ENCODE peak calls at places on chromosomes 12 and 14, in five cellular contexts. V, N, D, F and O are unnamed samples.
A peak's percentile ranks its signal among the peaks of the same experiment; 100 is the strongest.

GRCh38 chr12:28027328-28027727 is 54.8 kb upstream of the PTHLH start:
- DNase-seq in V (no peak), N (no peak), D (peak; percentile 44), F (no peak), O (no peak)

GRCh38 chr14:69852897-69853296 is 26.3 kb upstream of the SMOC1 start:
- DNase-seq in V (no peak), N (no peak), D (no peak), F (no peak), O (no peak)

GRCh38 chr12:116202940-116203339 is 74.6 kb downstream of the MED13L start:
- DNase-seq in V (peak; percentile 37), N (peak; percentile 25), D (no peak), F (peak; percentile 7), O (no peak)

GRCh38 chr12:111304642-111305071 is 64.2 kb downstream of the PHETA1 start:
- DNase-seq in V (no peak), N (peak; percentile 12), D (peak; percentile 38), F (no peak), O (no peak)

GRCh38 chr14:27008187-27008586 is 410.4 kb upstream of the NOVA1 start:
- DNase-seq in V (no peak), N (no peak), D (no peak), F (no peak), O (no peak)

GRCh38 chr12:117472983-117473382 is 111.6 kb upstream of the NOS1 start:
- DNase-seq in V (no peak), N (no peak), D (peak; percentile 33), F (peak; percentile 18), O (no peak)

GRCh38 chr12:3128498-3129293 is 51.5 kb downstream of the TSPAN9 start:
- DNase-seq in V (no peak), N (no peak), D (no peak), F (no peak), O (no peak)

GRCh38 chr12:9754097-9754964 is 6.4 kb downstream of the CD69 start:
- DNase-seq in V (no peak), N (no peak), D (no peak), F (no peak), O (no peak)

GRCh38 chr12:66596189-66596588 is 82.7 kb downstream of the GRIP1 start:
- DNase-seq in V (no peak), N (no peak), D (peak; percentile 75), F (no peak), O (peak; percentile 8)

GRCh38 chr12:47509398-47509851 is 196.4 kb downstream of the RPAP3 start:
- DNase-seq in V (peak; percentile 54), N (peak; percentile 63), D (no peak), F (peak; percentile 19), O (no peak)

GRCh38 chr14:105153331-105153731 is 15.2 kb downstream of the JAG2 start:
- DNase-seq in V (no peak), N (no peak), D (no peak), F (no peak), O (no peak)

GRCh38 chr14:105151131-105151837 is 17.3 kb downstream of the JAG2 start:
- DNase-seq in V (no peak), N (no peak), D (no peak), F (no peak), O (no peak)

GRCh38 chr14:105150368-105151111 is 18.0 kb downstream of the JAG2 start:
- DNase-seq in V (no peak), N (no peak), D (no peak), F (no peak), O (no peak)

GRCh38 chr14:105152794-105153241 is 15.8 kb downstream of the JAG2 start:
- DNase-seq in V (no peak), N (no peak), D (no peak), F (no peak), O (no peak)

GRCh38 chr14:105151838-105152793 is 16.5 kb downstream of the JAG2 start:
- DNase-seq in V (no peak), N (no peak), D (no peak), F (no peak), O (no peak)
- TF ChIP-seq CTCF in V (no peak), N (no peak), D (no peak), F (no peak), O (no peak)

GRCh38 chr12:78101181-78101876 is 270.6 kb downstream of the NAV3 start:
- DNase-seq in V (no peak), N (no peak), D (peak; percentile 67), F (no peak), O (no peak)
- H3K4me3 ChIP-seq in V (no peak overlapping the region), N (no peak overlapping the region), D (no peak overlapping the region), F (no peak overlapping the region), O (no peak overlapping the region)

DNA sequence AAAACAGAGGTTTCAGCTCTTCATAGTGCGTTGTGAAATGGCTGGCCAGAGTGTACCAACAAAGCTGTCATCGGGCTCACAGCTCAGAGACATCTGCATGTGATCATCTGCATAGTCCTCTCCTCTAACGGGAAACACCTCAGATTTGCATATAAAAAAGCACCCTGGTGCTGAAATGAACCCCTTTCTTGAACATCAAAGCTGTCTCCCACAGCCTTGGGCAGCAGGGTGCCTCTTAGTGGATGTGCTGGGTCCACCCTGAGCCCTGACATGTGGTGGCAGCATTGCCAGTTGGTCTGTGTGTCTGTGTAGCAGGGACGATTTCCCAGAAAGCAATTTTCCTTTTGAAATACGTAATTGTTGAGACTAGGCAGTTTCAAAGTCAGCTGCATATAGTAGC is 14.3 kb upstream of the PAPLN start:
- DNase-seq in V (peak; percentile 54), N (no peak), D (no peak), F (no peak), O (no peak)
- TF ChIP-seq CTCF in V (no peak), N (no peak), D (no peak), F (no peak), O (no peak)

GRCh38 chr12:101780599-101780998 is 41.3 kb upstream of the SYCP3 start:
- DNase-seq in V (no peak), N (no peak), D (no peak), F (no peak), O (no peak)
- H3K4me3 ChIP-seq in V (no peak overlapping the region), N (no peak overlapping the region), D (no peak overlapping the region), F (no peak overlapping the region), O (no peak overlapping the region)